ENCODE peak calls at places on chromosome 11, in seven cellular contexts. N, B, A, F, E, T and O are unnamed samples.

GRCh38 chr11:4018641-4019040 is 76.0 kb upstream of the RRM1 start:
- DNase-seq in N (no peak), B (no peak), A (no peak), F (no peak), E (no peak), T (no peak), O (no peak)

GRCh38 chr11:64715756-64716470 is 7.1 kb downstream of the NRXN2 start:
- DNase-seq in N (no peak), B (no peak), A (no peak), F (no peak), E (no peak), T (no peak), O (no peak)

GRCh38 chr11:85680897-85681296 is 5.1 kb downstream of the CCDC89 start:
- DNase-seq in N (no peak), B (no peak), A (no peak), F (no peak), E (no peak), T (no peak), O (no peak)

GRCh38 chr11:113314389-113315301 is at the start of gene TTC12:
- DNase-seq in N (peak; percentile 93), B (peak; percentile 90), A (peak; percentile 94), F (peak; percentile 97), E (peak; percentile 97), T (peak; percentile 97), O (no peak)

GRCh38 chr11:93587858-93588581 is 44.8 kb upstream of the SMCO4 start:
- DNase-seq in N (no peak), B (no peak), A (no peak), F (no peak), E (no peak), T (no peak), O (no peak)

GRCh38 chr11:68542617-68543016 is 82.1 kb downstream of the PPP6R3 start:
- DNase-seq in N (no peak), B (no peak), A (no peak), F (no peak), E (no peak), T (no peak), O (no peak)

GRCh38 chr11:127000291-127000968 is at the start of gene KIRREL3:
- DNase-seq in N (no peak), B (no peak), A (peak; percentile 80), F (peak; percentile 64), E (no peak), T (peak; percentile 32), O (no peak)

GRCh38 chr11:71433648-71434450 is 14.3 kb downstream of the DHCR7 start:
- DNase-seq in N (no peak), B (no peak), A (no peak), F (no peak), E (no peak), T (no peak), O (no peak)

GRCh38 chr11:41461057-41461681 is 1.7 kb upstream of the LRRC4C start:
- DNase-seq in N (no peak), B (no peak), A (no peak), F (no peak), E (no peak), T (no peak), O (no peak)

GRCh38 chr11:118060879-118061278 is 16.0 kb upstream of the TMPRSS4 start:
- DNase-seq in N (no peak), B (no peak), A (no peak), F (no peak), E (peak; percentile 69), T (no peak), O (no peak)

GRCh38 chr11:16412525-16413194 is 56.3 kb upstream of the SOX6 start:
- DNase-seq in N (no peak), B (no peak), A (no peak), F (no peak), E (no peak), T (no peak), O (no peak)

GRCh38 chr11:45802531-45803317 is 2.2 kb upstream of the SLC35C1 start:
- DNase-seq in N (no peak), B (no peak), A (no peak), F (no peak), E (no peak), T (no peak), O (no peak)

GRCh38 chr11:33444835-33445594 is 187.8 kb downstream of the HIPK3 start:
- DNase-seq in N (no peak), B (no peak), A (no peak), F (no peak), E (no peak), T (no peak), O (no peak)

GRCh38 chr11:34492806-34493414 is 20.7 kb downstream of the ELF5 start:
- DNase-seq in N (peak; percentile 58), B (no peak), A (peak; percentile 62), F (peak; percentile 70), E (peak; percentile 81), T (peak; percentile 63), O (peak; percentile 39)

GRCh38 chr11:13228569-13228968 is 49.0 kb upstream of the BMAL1 start:
- DNase-seq in N (no peak), B (peak; percentile 7), A (no peak), F (no peak), E (no peak), T (no peak), O (no peak)

GRCh38 chr11:132911186-132911585 is 621.1 kb downstream of the OPCML start:
- DNase-seq in N (no peak), B (no peak), A (no peak), F (no peak), E (no peak), T (no peak), O (no peak)

GRCh38 chr11:35237345-35237744 is 98.4 kb downstream of the CD44 start:
- DNase-seq in N (no peak), B (no peak), A (no peak), F (no peak), E (no peak), T (no peak), O (no peak)

GRCh38 chr11:107752954-107753822 is 41.3 kb upstream of the SLN start:
- DNase-seq in N (no peak), B (no peak), A (no peak), F (no peak), E (no peak), T (no peak), O (no peak)

GRCh38 chr11:27783701-27784355 is 83.6 kb upstream of the BDNF start:
- DNase-seq in N (no peak), B (no peak), A (no peak), F (no peak), E (no peak), T (no peak), O (no peak)

GRCh38 chr11:46367244-46367915 is 14.1 kb upstream of the MDK start:
- DNase-seq in N (peak; percentile 72), B (peak; percentile 77), A (peak; percentile 65), F (peak; percentile 84), E (peak; percentile 88), T (peak; percentile 80), O (no peak)

GRCh38 chr11:17533782-17534415 is 10.3 kb downstream of the USH1C start:
- DNase-seq in N (no peak), B (no peak), A (no peak), F (no peak), E (no peak), T (no peak), O (no peak)

GRCh38 chr11:78207532-78208256 is 19.0 kb downstream of the USP35 start:
- DNase-seq in N (no peak), B (no peak), A (no peak), F (no peak), E (peak; percentile 40), T (no peak), O (no peak)

GRCh38 chr11:120611576-120611975 is 100.0 kb downstream of the GRIK4 start:
- DNase-seq in N (no peak), B (no peak), A (no peak), F (no peak), E (no peak), T (no peak), O (no peak)

GRCh38 chr11:130719516-130719915 is 196.8 kb downstream of the SNX19 start:
- DNase-seq in N (no peak), B (no peak), A (no peak), F (no peak), E (no peak), T (no peak), O (no peak)

GRCh38 chr11:46457659-46458058 is 66.1 kb upstream of the CHRM4 start:
- DNase-seq in N (no peak), B (no peak), A (no peak), F (no peak), E (no peak), T (no peak), O (no peak)

GRCh38 chr11:60899021-60899936 is 7.1 kb downstream of the PRPF19 start:
- DNase-seq in N (peak; percentile 58), B (peak; percentile 32), A (no peak), F (peak; percentile 48), E (no peak), T (peak; percentile 62), O (no peak)

GRCh38 chr11:77791301-77791700 is 29.2 kb downstream of the RSF1 start:
- DNase-seq in N (no peak), B (no peak), A (no peak), F (no peak), E (no peak), T (no peak), O (no peak)

GRCh38 chr11:313787-314547 is at the start of gene IFITM1:
- DNase-seq in N (no peak), B (peak; percentile 77), A (no peak), F (no peak), E (no peak), T (no peak), O (no peak)

GRCh38 chr11:331332-332060 is 10.8 kb upstream of the IFITM3 start:
- DNase-seq in N (no peak), B (no peak), A (no peak), F (no peak), E (peak; percentile 53), T (no peak), O (no peak)

GRCh38 chr11:128424271-128424709 is 163.1 kb downstream of the ETS1 start:
- DNase-seq in N (no peak), B (no peak), A (peak; percentile 33), F (peak; percentile 20), E (peak; percentile 60), T (no peak), O (no peak)

GRCh38 chr11:122126024-122126678 is 10.1 kb upstream of the BLID start:
- DNase-seq in N (no peak), B (no peak), A (peak; percentile 71), F (no peak), E (no peak), T (no peak), O (no peak)

GRCh38 chr11:129639300-129639699 is 176.3 kb upstream of the TMEM45B start:
- DNase-seq in N (peak; percentile 19), B (no peak), A (no peak), F (no peak), E (no peak), T (no peak), O (no peak)

GRCh38 chr11:33722579-33723234 is 13.5 kb downstream of the CD59 start:
- DNase-seq in N (no peak), B (no peak), A (no peak), F (no peak), E (peak; percentile 54), T (no peak), O (no peak)